ENCODE peak calls at places on chromosome 16, in nine cellular contexts. I is cardiac muscle cell, Q is foreskin keratinocyte, N is fibroblast of the aortic adventitia, F is neural crest cell, E is GM13977, D is stomach, C is RWPE2, B is cardiac fibroblast. V is an unnamed sample.

GRCh38 chr16:56514845-56515244 is 5.0 kb downstream of the BBS2 start:
- DNase-seq in I (no peak), Q (peak; percentile 55), N (no peak), F (no peak), E (no peak), D (no peak), C (no peak), B (no peak), V (no peak)

GRCh38 chr16:53529529-53529928 is 26.5 kb upstream of the AKTIP start:
- DNase-seq in I (no peak), Q (no peak), N (no peak), F (no peak), E (no peak), D (no peak), C (no peak), B (no peak), V (no peak)

GRCh38 chr16:17590711-17591654 is 120.2 kb upstream of the XYLT1 start:
- DNase-seq in I (no peak), Q (no peak), N (peak; percentile 37), F (no peak), E (no peak), D (no peak), C (no peak), B (no peak), V (no peak)

GRCh38 chr16:35642322-35642835 is 2183.0 kb downstream of the TP53TG3F start:
- DNase-seq in I (no peak), Q (no peak), N (no peak), F (no peak), E (no peak), D (no peak), C (no peak), B (no peak), V (no peak)

GRCh38 chr16:80198995-80199299 is 341.8 kb upstream of the DYNLRB2 start:
- DNase-seq in I (no peak), Q (peak; percentile 12), N (peak; percentile 23), F (no peak), E (no peak), D (no peak), C (no peak), B (peak; percentile 34), V (no peak)

GRCh38 chr16:66551362-66551761 is 1.0 kb upstream of the CKLF start:
- DNase-seq in I (peak; percentile 27), Q (no peak), N (no peak), F (peak; percentile 22), E (peak; percentile 63), D (no peak), C (no peak), B (no peak), V (no peak)

GRCh38 chr16:27436921-27437650 is 35.1 kb downstream of the IL21R start:
- DNase-seq in I (no peak), Q (no peak), N (no peak), F (no peak), E (no peak), D (peak; percentile 24), C (peak; percentile 36), B (no peak), V (peak; percentile 79)

GRCh38 chr16:77677129-77677528 is 45.2 kb upstream of the NUDT7 start:
- DNase-seq in I (no peak), Q (peak; percentile 29), N (peak; percentile 63), F (no peak), E (no peak), D (no peak), C (no peak), B (no peak), V (no peak)

DNA sequence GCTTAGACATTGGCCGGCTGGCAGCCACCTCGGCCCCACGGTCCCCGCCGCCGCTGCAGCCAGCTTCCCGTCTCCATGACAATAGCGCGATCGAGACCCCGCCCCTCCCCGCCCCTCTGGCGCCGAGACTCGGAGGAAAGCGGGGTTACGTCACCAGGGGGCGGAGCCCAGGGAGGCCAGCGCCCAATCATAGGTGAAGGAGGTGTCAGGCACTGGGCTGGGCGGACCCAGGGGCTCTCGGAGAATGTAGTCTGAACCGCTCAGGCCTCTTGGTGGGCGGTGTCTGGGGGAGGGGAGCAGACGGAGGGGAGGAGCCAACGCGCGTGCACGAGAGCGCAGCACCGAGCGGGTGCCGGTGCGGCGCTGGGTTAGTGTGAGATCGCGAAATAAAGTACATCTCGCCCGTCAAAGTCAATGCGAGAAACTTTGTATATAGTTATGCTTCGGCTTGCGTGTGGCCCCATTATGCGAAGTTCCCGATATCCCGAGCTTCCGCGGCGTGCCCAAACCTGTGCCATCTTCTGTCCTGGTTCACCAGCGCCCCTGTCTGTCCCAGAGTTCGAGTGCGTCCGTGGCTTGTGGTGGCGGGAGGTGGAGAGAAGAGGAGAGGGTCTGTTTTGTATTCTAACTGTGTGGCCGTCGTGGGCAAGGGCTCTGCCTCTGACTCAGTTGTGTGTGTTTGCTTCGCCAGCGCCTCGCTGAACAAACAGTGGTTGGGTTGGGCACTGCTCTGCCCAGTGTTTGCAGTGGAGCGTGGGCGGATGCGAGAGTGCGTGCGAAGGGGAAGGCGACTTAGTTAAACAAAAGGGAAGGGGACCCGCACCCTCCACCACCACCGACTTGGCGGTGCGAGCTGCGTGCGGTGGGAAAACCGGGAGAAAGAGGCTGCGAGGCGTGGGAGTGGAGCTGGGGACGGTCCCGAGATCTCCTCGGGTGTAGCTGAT is 1.3 kb upstream of the IRX5 start:
- DNase-seq in I (peak; percentile 100), Q (peak; percentile 98), N (peak; percentile 99), F (peak; percentile 99), E (peak; percentile 88), D (peak; percentile 100), C (peak; percentile 99), B (peak; percentile 99), V (peak; percentile 100)
- TF ChIP-seq CTCF in I (no peak), Q (peak; percentile 59), N (no peak), F (peak; percentile 43), E (no peak), D (no peak), C (peak; percentile 5), B (peak; percentile 21), V (peak; percentile 68)

GRCh38 chr16:82629441-82630027 is 2.8 kb downstream of the CDH13 start:
- DNase-seq in I (no peak), Q (peak; percentile 91), N (peak; percentile 87), F (no peak), E (no peak), D (no peak), C (no peak), B (peak; percentile 66), V (no peak)

GRCh38 chr16:82630219-82630618 is 3.5 kb downstream of the CDH13 start:
- DNase-seq in I (no peak), Q (peak; percentile 70), N (peak; percentile 58), F (no peak), E (no peak), D (no peak), C (no peak), B (no peak), V (no peak)

GRCh38 chr16:82628741-82629140 is 2.0 kb downstream of the CDH13 start:
- DNase-seq in I (no peak), Q (peak; percentile 35), N (no peak), F (no peak), E (no peak), D (no peak), C (no peak), B (no peak), V (no peak)

GRCh38 chr16:82631701-82632685 is 5.2 kb downstream of the CDH13 start:
- DNase-seq in I (no peak), Q (peak; percentile 70), N (no peak), F (no peak), E (no peak), D (no peak), C (no peak), B (no peak), V (no peak)

DNA sequence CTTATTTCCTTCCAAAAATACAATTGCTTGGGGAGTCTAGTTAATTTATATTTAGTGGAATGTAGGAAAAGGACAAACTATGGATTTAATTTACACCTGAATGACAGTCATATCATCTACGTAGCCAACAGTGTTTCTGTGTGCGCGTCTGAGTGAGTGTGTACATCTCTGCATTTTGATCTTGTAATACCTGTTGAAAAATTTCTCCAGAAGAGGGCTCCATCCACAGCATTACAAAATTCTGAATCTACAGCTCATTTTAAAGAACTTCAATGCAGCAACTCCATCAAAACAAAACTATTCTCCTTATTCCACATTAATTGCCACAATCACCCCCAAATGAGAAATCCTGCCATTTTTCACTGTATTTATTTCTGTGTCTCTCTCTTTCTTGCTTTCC is 3.9 kb downstream of the CDH13 start:
- DNase-seq in I (no peak), Q (peak; percentile 51), N (peak; percentile 54), F (no peak), E (no peak), D (no peak), C (no peak), B (peak; percentile 59), V (no peak)
- TF ChIP-seq CTCF in I (peak; percentile 36), Q (peak; percentile 77), N (peak; percentile 51), F (no peak), E (no peak), D (no peak), C (peak; percentile 74), B (peak; percentile 28), V (peak; percentile 81)

GRCh38 chr16:11752856-11753255 is 10.2 kb upstream of the TXNDC11 start:
- DNase-seq in I (no peak), Q (no peak), N (no peak), F (no peak), E (no peak), D (no peak), C (no peak), B (no peak), V (no peak)

GRCh38 chr16:11744075-11744470 is 1.4 kb upstream of the TXNDC11 start:
- DNase-seq in I (no peak), Q (no peak), N (no peak), F (no peak), E (no peak), D (no peak), C (no peak), B (no peak), V (no peak)

GRCh38 chr16:11750056-11750455 is 7.4 kb upstream of the TXNDC11 start:
- DNase-seq in I (no peak), Q (no peak), N (no peak), F (no peak), E (no peak), D (no peak), C (no peak), B (no peak), V (no peak)

GRCh38 chr16:11748023-11748403 is 5.4 kb upstream of the TXNDC11 start:
- DNase-seq in I (no peak), Q (no peak), N (no peak), F (no peak), E (no peak), D (no peak), C (no peak), B (no peak), V (no peak)

DNA sequence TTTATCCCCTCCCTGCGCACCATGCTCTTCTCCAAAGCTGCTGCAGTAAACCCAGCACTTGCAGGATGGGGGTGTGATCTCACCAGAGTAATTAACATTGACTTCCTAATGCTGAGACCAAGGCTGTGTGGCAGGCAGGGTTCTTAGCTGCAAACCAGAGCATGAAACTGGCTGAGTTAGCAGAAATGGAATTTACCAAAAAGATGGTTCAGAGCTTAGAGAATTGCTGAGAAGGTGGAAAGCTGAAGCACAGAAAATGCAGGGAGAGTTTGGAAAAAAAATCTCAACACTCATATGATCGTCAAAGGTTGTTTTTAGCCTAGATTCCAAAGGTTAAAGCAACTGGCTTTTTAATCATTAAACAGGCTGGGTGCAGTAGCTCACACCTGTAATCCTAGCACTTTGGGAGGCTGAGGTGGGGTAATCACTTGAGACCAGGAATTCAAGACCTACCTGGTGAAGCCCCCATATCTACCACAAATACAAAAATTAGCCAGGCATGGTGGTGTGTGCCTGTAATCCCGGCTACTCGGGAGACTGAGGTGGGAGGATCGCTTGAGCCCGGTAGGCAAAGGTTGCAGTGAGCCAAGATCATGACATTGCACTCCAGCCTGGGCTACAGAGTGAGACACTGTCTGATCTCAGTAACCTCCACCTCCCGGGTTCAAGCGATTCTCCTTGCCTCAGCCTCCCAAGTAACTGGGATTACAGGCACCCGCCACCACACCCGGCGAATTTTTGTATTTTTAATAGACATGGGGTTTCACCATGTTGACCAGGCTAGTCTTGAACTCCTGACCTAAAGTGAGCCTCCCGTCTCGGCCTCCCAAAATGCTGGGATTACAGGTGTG is 6.0 kb upstream of the TXNDC11 start:
- DNase-seq in I (no peak), Q (no peak), N (no peak), F (no peak), E (no peak), D (no peak), C (no peak), B (no peak), V (no peak)
- TF ChIP-seq CTCF in I (no peak), Q (no peak), N (no peak), F (no peak), E (no peak), D (no peak), C (no peak), B (no peak), V (no peak)

GRCh38 chr16:83932304-83932703 is 20.7 kb upstream of the OSGIN1 start:
- DNase-seq in I (no peak), Q (no peak), N (no peak), F (no peak), E (no peak), D (no peak), C (peak; percentile 67), B (no peak), V (no peak)
- TF ChIP-seq CTCF in I (no peak), Q (no peak), N (no peak), F (no peak), E (no peak), D (no peak), C (no peak), B (no peak), V (no peak)

V was measured in chondrocyte.